ENCODE peak calls at places on chromosomes 16 and 17, in six cellular contexts. U is activated CD8-positive, alpha-beta memory T cell treated with anti-CD3 and anti-CD28 coated beads for 4 hours; J is dorsolateral prefrontal cortex; C is T-helper 1 cell; O is AG08395; G is Panc1. F is an unnamed sample.

GRCh38 chr17:79306688-79307323 is 232.2 kb downstream of the ENGASE start:
- DNase-seq in U (no peak), J (no peak), C (no peak), O (no peak), G (no peak), F (peak)

GRCh38 chr17:77107506-77108433 is 33.0 kb upstream of the SEC14L1 start:
- DNase-seq in U (peak), J (no peak), C (no peak), O (peak), G (no peak), F (no peak)

GRCh38 chr17:67504182-67504581 is 127.1 kb downstream of the PITPNC1 start:
- DNase-seq in U (no peak), J (no peak), C (no peak), O (no peak), G (no peak), F (no peak)

GRCh38 chr17:49515196-49515770 is 20.2 kb downstream of the NGFR start:
- DNase-seq in U (no peak), J (peak), C (no peak), O (peak), G (no peak), F (peak)

GRCh38 chr17:40485851-40486512 is 15.4 kb downstream of the TNS4 start:
- DNase-seq in U (no peak), J (no peak), C (no peak), O (peak), G (peak), F (peak)

GRCh38 chr17:38905375-38905774 is 20.0 kb upstream of the LASP1NB start:
- DNase-seq in U (no peak), J (no peak), C (no peak), O (no peak), G (no peak), F (no peak)

GRCh38 chr16:50709061-50709695 is 15.8 kb downstream of the NOD2 start:
- DNase-seq in U (no peak), J (no peak), C (no peak), O (no peak), G (no peak), F (no peak)

GRCh38 chr17:43471801-43472200 is 12.0 kb upstream of the DHX8 start:
- DNase-seq in U (no peak), J (no peak), C (no peak), O (no peak), G (no peak), F (no peak)

GRCh38 chr17:50909765-50910661 is 43.9 kb upstream of the TOB1 start:
- DNase-seq in U (peak), J (no peak), C (peak), O (no peak), G (no peak), F (no peak)

GRCh38 chr17:40021471-40021961 is 6.3 kb downstream of the CSF3 start:
- DNase-seq in U (no peak), J (no peak), C (no peak), O (peak), G (no peak), F (peak)

GRCh38 chr17:5823219-5823618 is 238.9 kb upstream of the NLRP1 start:
- DNase-seq in U (no peak), J (no peak), C (no peak), O (no peak), G (no peak), F (no peak)

GRCh38 chr17:38922538-38923291 is 2.7 kb upstream of the LASP1NB start:
- DNase-seq in U (no peak), J (no peak), C (no peak), O (peak), G (no peak), F (peak)

GRCh38 chr16:66427036-66427446 is at the start of gene BEAN1:
- DNase-seq in U (no peak), J (no peak), C (no peak), O (peak), G (no peak), F (no peak)

GRCh38 chr16:48623304-48624016 is 13.5 kb upstream of the N4BP1 start:
- DNase-seq in U (peak), J (peak), C (peak), O (peak), G (peak), F (peak)

GRCh38 chr16:49834496-49835009 is 21.4 kb downstream of the ZNF423 start:
- DNase-seq in U (no peak), J (no peak), C (no peak), O (no peak), G (no peak), F (peak)

GRCh38 chr17:73323622-73324455 is 12.0 kb upstream of the CDC42EP4 start:
- DNase-seq in U (no peak), J (no peak), C (no peak), O (no peak), G (no peak), F (peak)

GRCh38 chr17:56431736-56432135 is 161.8 kb upstream of the NOG start:
- DNase-seq in U (no peak), J (no peak), C (no peak), O (peak), G (no peak), F (no peak)

GRCh38 chr17:17499402-17500145 is 3.4 kb upstream of the RASD1 start:
- DNase-seq in U (no peak), J (peak), C (no peak), O (no peak), G (no peak), F (no peak)

GRCh38 chr16:89365044-89365467 is 125.3 kb downstream of the ANKRD11 start:
- DNase-seq in U (no peak), J (no peak), C (no peak), O (peak), G (no peak), F (no peak)

GRCh38 chr17:59427996-59428395 is 96.5 kb downstream of the YPEL2 start:
- DNase-seq in U (no peak), J (no peak), C (no peak), O (peak), G (no peak), F (no peak)

GRCh38 chr17:18381953-18382245 is 4.3 kb downstream of the EVPLL start:
- DNase-seq in U (no peak), J (no peak), C (no peak), O (no peak), G (no peak), F (no peak)

GRCh38 chr16:69691980-69692911 is 34.1 kb downstream of the NQO1 start:
- DNase-seq in U (no peak), J (no peak), C (no peak), O (peak), G (no peak), F (no peak)

GRCh38 chr17:82216301-82217119 is 3.9 kb upstream of the CCDC57 start:
- DNase-seq in U (no peak), J (peak), C (no peak), O (peak), G (no peak), F (peak)

GRCh38 chr17:5813357-5813756 is 229.0 kb upstream of the NLRP1 start:
- DNase-seq in U (no peak), J (no peak), C (no peak), O (no peak), G (no peak), F (no peak)

GRCh38 chr17:61381537-61381936 is 18.1 kb upstream of the TBX2 start:
- DNase-seq in U (no peak), J (peak), C (no peak), O (peak), G (no peak), F (no peak)